ENCODE peak calls at places on chromosome 20, in eight cellular contexts. One of them, this sample, is unnamed.

GRCh38 chr20:45419188-45420091 is 3.5 kb downstream of the PIGT start:
- DNase-seq in neuronal stem cell: no peak
- DNase-seq in tibial artery: peak
- DNase-seq in CD8-positive, alpha-beta T cell: no peak
- DNase-seq in psoas muscle: peak
- DNase-seq in keratinocyte: peak
- DNase-seq in fibroblast of lung: peak
- DNase-seq in upper lobe of right lung: no peak
- DNase-seq in this sample: peak

GRCh38 chr20:45489083-45489531 is 19.6 kb downstream of the WFDC2 start:
- DNase-seq in fibroblast of lung: peak
- DNase-seq in keratinocyte: no peak
- DNase-seq in psoas muscle: no peak
- DNase-seq in tibial artery: no peak
- DNase-seq in neuronal stem cell: no peak
- DNase-seq in CD8-positive, alpha-beta T cell: no peak
- DNase-seq in upper lobe of right lung: no peak
- DNase-seq in this sample: no peak

GRCh38 chr20:2174067-2174466 is 72.4 kb downstream of the STK35 start:
- DNase-seq in CD8-positive, alpha-beta T cell: no peak
- DNase-seq in neuronal stem cell: no peak
- DNase-seq in psoas muscle: no peak
- DNase-seq in keratinocyte: no peak
- DNase-seq in fibroblast of lung: no peak
- DNase-seq in upper lobe of right lung: no peak
- DNase-seq in tibial artery: no peak
- DNase-seq in this sample: peak

GRCh38 chr20:63215101-63216040 is 560 bp downstream of the YTHDF1 start:
- DNase-seq in fibroblast of lung: peak
- DNase-seq in upper lobe of right lung: no peak
- DNase-seq in keratinocyte: no peak
- DNase-seq in neuronal stem cell: no peak
- DNase-seq in tibial artery: no peak
- DNase-seq in CD8-positive, alpha-beta T cell: no peak
- DNase-seq in psoas muscle: no peak
- DNase-seq in this sample: no peak

GRCh38 chr20:57553376-57554018 is 7.4 kb upstream of the PCK1 start:
- DNase-seq in psoas muscle: no peak
- DNase-seq in CD8-positive, alpha-beta T cell: no peak
- DNase-seq in fibroblast of lung: no peak
- DNase-seq in keratinocyte: no peak
- DNase-seq in neuronal stem cell: no peak
- DNase-seq in tibial artery: no peak
- DNase-seq in upper lobe of right lung: no peak
- DNase-seq in this sample: no peak

GRCh38 chr20:56900252-56900651 is 271.1 kb downstream of the TFAP2C start:
- DNase-seq in upper lobe of right lung: no peak
- DNase-seq in psoas muscle: no peak
- DNase-seq in keratinocyte: no peak
- DNase-seq in CD8-positive, alpha-beta T cell: no peak
- DNase-seq in fibroblast of lung: no peak
- DNase-seq in neuronal stem cell: no peak
- DNase-seq in tibial artery: no peak
- DNase-seq in this sample: no peak

GRCh38 chr20:36613974-36614373 is 8.4 kb downstream of the RAB5IF start:
- DNase-seq in CD8-positive, alpha-beta T cell: no peak
- DNase-seq in fibroblast of lung: no peak
- DNase-seq in tibial artery: no peak
- DNase-seq in upper lobe of right lung: peak
- DNase-seq in psoas muscle: no peak
- DNase-seq in keratinocyte: no peak
- DNase-seq in neuronal stem cell: no peak
- DNase-seq in this sample: no peak

GRCh38 chr20:6692566-6693168 is 74.8 kb upstream of the BMP2 start:
- DNase-seq in fibroblast of lung: peak
- DNase-seq in psoas muscle: peak
- DNase-seq in tibial artery: no peak
- DNase-seq in keratinocyte: no peak
- DNase-seq in CD8-positive, alpha-beta T cell: no peak
- DNase-seq in neuronal stem cell: no peak
- DNase-seq in upper lobe of right lung: no peak
- DNase-seq in this sample: no peak

GRCh38 chr20:3560162-3560561 is 89.3 kb downstream of the ATRN start:
- DNase-seq in tibial artery: no peak
- DNase-seq in upper lobe of right lung: no peak
- DNase-seq in keratinocyte: no peak
- DNase-seq in CD8-positive, alpha-beta T cell: no peak
- DNase-seq in neuronal stem cell: no peak
- DNase-seq in fibroblast of lung: no peak
- DNase-seq in psoas muscle: no peak
- DNase-seq in this sample: no peak

GRCh38 chr20:3560578-3560977 is 89.8 kb downstream of the ATRN start:
- DNase-seq in neuronal stem cell: no peak
- DNase-seq in psoas muscle: no peak
- DNase-seq in keratinocyte: no peak
- DNase-seq in fibroblast of lung: peak
- DNase-seq in CD8-positive, alpha-beta T cell: no peak
- DNase-seq in tibial artery: no peak
- DNase-seq in upper lobe of right lung: no peak
- DNase-seq in this sample: no peak

GRCh38 chr20:3563113-3563512 is 92.3 kb downstream of the ATRN start:
- DNase-seq in upper lobe of right lung: no peak
- DNase-seq in CD8-positive, alpha-beta T cell: no peak
- DNase-seq in tibial artery: no peak
- DNase-seq in psoas muscle: no peak
- DNase-seq in keratinocyte: no peak
- DNase-seq in neuronal stem cell: no peak
- DNase-seq in fibroblast of lung: peak
- DNase-seq in this sample: no peak

GRCh38 chr20:3565851-3566250 is 95.0 kb downstream of the ATRN start:
- DNase-seq in neuronal stem cell: no peak
- DNase-seq in psoas muscle: no peak
- DNase-seq in fibroblast of lung: no peak
- DNase-seq in CD8-positive, alpha-beta T cell: no peak
- DNase-seq in upper lobe of right lung: no peak
- DNase-seq in tibial artery: no peak
- DNase-seq in keratinocyte: no peak
- DNase-seq in this sample: no peak

GRCh38 chr20:3563548-3564177 is 92.8 kb downstream of the ATRN start:
- DNase-seq in keratinocyte: peak
- DNase-seq in fibroblast of lung: peak
- DNase-seq in psoas muscle: no peak
- DNase-seq in upper lobe of right lung: no peak
- DNase-seq in CD8-positive, alpha-beta T cell: no peak
- DNase-seq in neuronal stem cell: peak
- DNase-seq in tibial artery: no peak
- DNase-seq in this sample: no peak
- H3K27ac ChIP-seq in keratinocyte: no peak
- H3K27ac ChIP-seq in fibroblast of lung: no peak
- H3K27ac ChIP-seq in psoas muscle: no peak
- H3K27ac ChIP-seq in upper lobe of right lung: no peak
- H3K27ac ChIP-seq in CD8-positive, alpha-beta T cell: no peak
- H3K27ac ChIP-seq in neuronal stem cell: no peak
- H3K27ac ChIP-seq in tibial artery: no peak
- H3K27ac ChIP-seq in this sample: no peak

GRCh38 chr20:50435397-50436051 is 74.7 kb upstream of the PTPN1 start:
- DNase-seq in neuronal stem cell: no peak
- DNase-seq in tibial artery: peak
- DNase-seq in keratinocyte: no peak
- DNase-seq in fibroblast of lung: no peak
- DNase-seq in CD8-positive, alpha-beta T cell: no peak
- DNase-seq in psoas muscle: peak
- DNase-seq in upper lobe of right lung: no peak
- DNase-seq in this sample: no peak

GRCh38 chr20:50439539-50440453 is 70.4 kb upstream of the PTPN1 start:
- DNase-seq in neuronal stem cell: no peak
- DNase-seq in tibial artery: peak
- DNase-seq in fibroblast of lung: no peak
- DNase-seq in upper lobe of right lung: no peak
- DNase-seq in CD8-positive, alpha-beta T cell: no peak
- DNase-seq in keratinocyte: no peak
- DNase-seq in psoas muscle: peak
- DNase-seq in this sample: no peak

GRCh38 chr20:50436696-50437095 is 73.5 kb upstream of the PTPN1 start:
- DNase-seq in upper lobe of right lung: no peak
- DNase-seq in psoas muscle: no peak
- DNase-seq in tibial artery: no peak
- DNase-seq in neuronal stem cell: no peak
- DNase-seq in keratinocyte: no peak
- DNase-seq in fibroblast of lung: no peak
- DNase-seq in CD8-positive, alpha-beta T cell: no peak
- DNase-seq in this sample: no peak

GRCh38 chr20:50436052-50436656 is 74.0 kb upstream of the PTPN1 start:
- DNase-seq in upper lobe of right lung: no peak
- DNase-seq in neuronal stem cell: no peak
- DNase-seq in fibroblast of lung: no peak
- DNase-seq in tibial artery: no peak
- DNase-seq in CD8-positive, alpha-beta T cell: no peak
- DNase-seq in psoas muscle: no peak
- DNase-seq in keratinocyte: no peak
- DNase-seq in this sample: no peak

DNA sequence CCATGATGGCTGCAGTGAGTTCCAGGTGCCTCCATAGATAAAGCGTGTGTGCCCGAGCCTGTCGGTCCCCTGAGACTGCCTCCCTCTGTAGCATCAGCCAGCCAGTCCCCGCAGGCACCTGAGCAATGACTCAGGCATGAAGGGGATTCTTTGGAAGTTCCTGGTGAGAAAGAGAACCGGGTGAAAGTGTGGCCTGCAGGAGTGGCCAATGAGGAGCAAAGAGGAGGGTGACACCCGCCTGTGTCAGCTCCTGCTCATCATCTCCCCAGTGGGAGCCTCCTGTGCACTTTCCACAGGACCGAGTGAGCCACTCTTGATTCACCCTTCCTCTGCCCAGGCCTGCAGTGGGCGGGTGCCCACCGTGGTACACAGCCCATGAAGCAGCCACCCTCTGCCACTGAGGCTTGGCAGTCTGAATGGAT is 71.2 kb upstream of the PTPN1 start:
- DNase-seq in neuronal stem cell: no peak
- DNase-seq in keratinocyte: peak
- DNase-seq in upper lobe of right lung: no peak
- DNase-seq in tibial artery: peak
- DNase-seq in CD8-positive, alpha-beta T cell: no peak
- DNase-seq in psoas muscle: no peak
- DNase-seq in fibroblast of lung: peak
- DNase-seq in this sample: no peak
- H3K27ac ChIP-seq in neuronal stem cell: no peak
- H3K27ac ChIP-seq in keratinocyte: peak
- H3K27ac ChIP-seq in upper lobe of right lung: peak
- H3K27ac ChIP-seq in tibial artery: no peak
- H3K27ac ChIP-seq in CD8-positive, alpha-beta T cell: no peak
- H3K27ac ChIP-seq in psoas muscle: no peak
- H3K27ac ChIP-seq in fibroblast of lung: peak
- H3K27ac ChIP-seq in this sample: no peak

GRCh38 chr20:10306440-10307358 is 88.1 kb downstream of the SNAP25 start:
- DNase-seq in tibial artery: no peak
- DNase-seq in upper lobe of right lung: no peak
- DNase-seq in fibroblast of lung: peak
- DNase-seq in keratinocyte: no peak
- DNase-seq in psoas muscle: no peak
- DNase-seq in CD8-positive, alpha-beta T cell: no peak
- DNase-seq in neuronal stem cell: no peak
- DNase-seq in this sample: no peak

GRCh38 chr20:10312111-10312510 is 93.5 kb downstream of the SNAP25 start:
- DNase-seq in keratinocyte: no peak
- DNase-seq in upper lobe of right lung: no peak
- DNase-seq in psoas muscle: no peak
- DNase-seq in tibial artery: no peak
- DNase-seq in fibroblast of lung: peak
- DNase-seq in CD8-positive, alpha-beta T cell: no peak
- DNase-seq in neuronal stem cell: no peak
- DNase-seq in this sample: no peak

GRCh38 chr20:10307359-10307735 is 88.7 kb downstream of the SNAP25 start:
- DNase-seq in keratinocyte: no peak
- DNase-seq in upper lobe of right lung: no peak
- DNase-seq in psoas muscle: no peak
- DNase-seq in tibial artery: no peak
- DNase-seq in neuronal stem cell: no peak
- DNase-seq in CD8-positive, alpha-beta T cell: no peak
- DNase-seq in fibroblast of lung: no peak
- DNase-seq in this sample: no peak

GRCh38 chr20:10308652-10309051 is 90.0 kb downstream of the SNAP25 start:
- DNase-seq in upper lobe of right lung: no peak
- DNase-seq in tibial artery: no peak
- DNase-seq in CD8-positive, alpha-beta T cell: no peak
- DNase-seq in fibroblast of lung: no peak
- DNase-seq in neuronal stem cell: no peak
- DNase-seq in psoas muscle: no peak
- DNase-seq in keratinocyte: no peak
- DNase-seq in this sample: no peak

DNA sequence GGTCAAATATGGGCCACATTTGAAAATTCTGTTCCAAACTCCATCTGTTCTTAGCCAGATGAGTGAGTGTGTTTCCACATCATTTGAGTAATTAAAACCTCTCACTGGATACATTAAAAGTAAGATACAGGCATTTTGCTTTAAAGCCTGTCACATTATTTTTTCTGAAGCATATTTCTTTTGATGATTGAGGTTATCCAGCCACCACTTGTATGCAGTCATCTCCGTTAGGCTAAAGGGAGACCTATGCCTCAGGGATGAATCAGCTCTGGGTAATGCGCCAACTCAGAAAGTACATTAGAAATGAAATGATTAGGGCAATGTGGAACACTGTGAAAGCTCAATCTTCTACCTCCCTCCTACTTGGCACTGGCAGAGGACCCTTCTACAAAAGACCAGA is 90.7 kb downstream of the SNAP25 start:
- DNase-seq in CD8-positive, alpha-beta T cell: no peak
- DNase-seq in fibroblast of lung: peak
- DNase-seq in neuronal stem cell: no peak
- DNase-seq in upper lobe of right lung: no peak
- DNase-seq in keratinocyte: peak
- DNase-seq in psoas muscle: no peak
- DNase-seq in tibial artery: no peak
- DNase-seq in this sample: no peak
- H3K27ac ChIP-seq in CD8-positive, alpha-beta T cell: no peak
- H3K27ac ChIP-seq in fibroblast of lung: peak
- H3K27ac ChIP-seq in neuronal stem cell: no peak
- H3K27ac ChIP-seq in upper lobe of right lung: no peak
- H3K27ac ChIP-seq in keratinocyte: no peak
- H3K27ac ChIP-seq in psoas muscle: no peak
- H3K27ac ChIP-seq in tibial artery: no peak
- H3K27ac ChIP-seq in this sample: no peak

GRCh38 chr20:47126709-47127108 is 229.8 kb downstream of the ZMYND8 start:
- DNase-seq in upper lobe of right lung: no peak
- DNase-seq in psoas muscle: no peak
- DNase-seq in keratinocyte: no peak
- DNase-seq in CD8-positive, alpha-beta T cell: no peak
- DNase-seq in neuronal stem cell: no peak
- DNase-seq in fibroblast of lung: peak
- DNase-seq in tibial artery: no peak
- DNase-seq in this sample: no peak

GRCh38 chr20:47125553-47126373 is 230.7 kb downstream of the ZMYND8 start:
- DNase-seq in keratinocyte: peak
- DNase-seq in fibroblast of lung: peak
- DNase-seq in neuronal stem cell: peak
- DNase-seq in tibial artery: no peak
- DNase-seq in upper lobe of right lung: no peak
- DNase-seq in CD8-positive, alpha-beta T cell: no peak
- DNase-seq in psoas muscle: no peak
- DNase-seq in this sample: no peak

GRCh38 chr20:47127986-47128385 is 228.5 kb downstream of the ZMYND8 start:
- DNase-seq in neuronal stem cell: no peak
- DNase-seq in CD8-positive, alpha-beta T cell: no peak
- DNase-seq in tibial artery: no peak
- DNase-seq in fibroblast of lung: no peak
- DNase-seq in upper lobe of right lung: no peak
- DNase-seq in keratinocyte: no peak
- DNase-seq in psoas muscle: peak
- DNase-seq in this sample: no peak

GRCh38 chr20:47126374-47126705 is 230.2 kb downstream of the ZMYND8 start:
- DNase-seq in upper lobe of right lung: no peak
- DNase-seq in neuronal stem cell: no peak
- DNase-seq in CD8-positive, alpha-beta T cell: no peak
- DNase-seq in tibial artery: no peak
- DNase-seq in keratinocyte: no peak
- DNase-seq in psoas muscle: no peak
- DNase-seq in fibroblast of lung: no peak
- DNase-seq in this sample: no peak

GRCh38 chr20:47129306-47129705 is 227.2 kb downstream of the ZMYND8 start:
- DNase-seq in fibroblast of lung: no peak
- DNase-seq in psoas muscle: no peak
- DNase-seq in upper lobe of right lung: no peak
- DNase-seq in keratinocyte: no peak
- DNase-seq in CD8-positive, alpha-beta T cell: no peak
- DNase-seq in tibial artery: no peak
- DNase-seq in neuronal stem cell: no peak
- DNase-seq in this sample: no peak
- H3K27ac ChIP-seq in fibroblast of lung: no peak
- H3K27ac ChIP-seq in psoas muscle: no peak
- H3K27ac ChIP-seq in upper lobe of right lung: no peak
- H3K27ac ChIP-seq in keratinocyte: no peak
- H3K27ac ChIP-seq in CD8-positive, alpha-beta T cell: no peak
- H3K27ac ChIP-seq in tibial artery: no peak
- H3K27ac ChIP-seq in neuronal stem cell: no peak
- H3K27ac ChIP-seq in this sample: no peak

This sample was measured in suprapubic skin.